ENCODE peak calls at places on chromosomes 5 and 9, in seven cellular contexts. J is IMR-90, B is H9, T is mesenchymal stem cell, M is mesendoderm, L is trophoblast cell, N is H1. S is an unnamed sample.

GRCh38 chr5:127930311-127930710 is 153.3 kb upstream of the SLC12A2 start:
- DNase-seq in J (peak; percentile 56), B (no peak), T (no peak), M (no peak), L (peak; percentile 51), N (no peak), S (no peak)

GRCh38 chr9:116435706-116436105 is 251.4 kb upstream of the TRIM32 start:
- DNase-seq in J (no peak), B (no peak), T (no peak), M (peak; percentile 87), L (peak; percentile 66), N (no peak), S (no peak)

GRCh38 chr5:163458778-163459405 is 1.0 kb downstream of the NUDCD2 start:
- DNase-seq in J (no peak), B (no peak), T (no peak), M (no peak), L (no peak), N (no peak), S (no peak)

GRCh38 chr9:88713022-88713421 is 178.0 kb downstream of the NXNL2 start:
- DNase-seq in J (no peak), B (no peak), T (no peak), M (no peak), L (no peak), N (no peak), S (no peak)

GRCh38 chr9:98736216-98736615 is 27.5 kb upstream of the GABBR2 start:
- DNase-seq in J (no peak), B (no peak), T (no peak), M (no peak), L (no peak), N (no peak), S (no peak)

GRCh38 chr5:89087551-89088318 is 204.8 kb upstream of the MEF2C start:
- DNase-seq in J (no peak), B (peak; percentile 31), T (no peak), M (no peak), L (no peak), N (no peak), S (no peak)

GRCh38 chr9:25677301-25678146 is 720 bp downstream of the TUSC1 start:
- DNase-seq in J (peak; percentile 55), B (peak; percentile 78), T (peak; percentile 81), M (peak; percentile 86), L (peak; percentile 71), N (no peak), S (peak; percentile 30)

GRCh38 chr5:55851675-55851979 is 470 bp downstream of the IL31RA start:
- DNase-seq in J (no peak), B (no peak), T (no peak), M (no peak), L (no peak), N (no peak), S (no peak)

DNA sequence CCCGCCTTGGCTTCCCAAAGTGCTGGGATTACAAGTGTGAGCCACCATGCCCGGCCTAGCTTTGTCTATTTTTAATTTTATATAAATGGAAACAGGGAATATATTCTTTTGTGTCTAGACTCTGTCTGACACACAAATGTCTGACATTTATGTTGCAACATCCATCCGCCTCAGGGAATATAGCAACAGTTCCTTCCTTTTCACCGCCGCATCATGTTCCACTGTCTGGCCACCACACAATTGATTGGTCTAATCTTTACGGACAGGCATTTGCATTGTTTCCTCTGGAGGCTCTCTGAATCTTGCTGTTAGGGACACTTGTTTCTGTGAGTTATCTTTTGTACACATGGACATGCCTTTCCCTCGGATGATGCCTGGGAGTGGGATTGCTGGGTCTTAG is 20.1 kb upstream of the TBC1D9B start:
- DNase-seq in J (no peak), B (no peak), T (no peak), M (no peak), L (peak; percentile 81), N (no peak), S (no peak)
- H2AK5ac ChIP-seq in J (no peak overlapping the region), B (no peak overlapping the region), T (no peak overlapping the region), M (no peak overlapping the region), L (no peak overlapping the region), N (no peak overlapping the region), S (no peak overlapping the region)

GRCh38 chr5:59090323-59090722 is 507.4 kb downstream of the RAB3C start:
- DNase-seq in J (no peak), B (no peak), T (no peak), M (no peak), L (no peak), N (no peak), S (no peak)
- H2AK5ac ChIP-seq in J (no peak overlapping the region), B (no peak overlapping the region), T (no peak overlapping the region), M (no peak overlapping the region), L (no peak overlapping the region), N (no peak overlapping the region), S (no peak overlapping the region)

GRCh38 chr5:136201870-136202269 is 8.9 kb upstream of the SMIM32 start:
- DNase-seq in J (no peak), B (no peak), T (no peak), M (no peak), L (no peak), N (no peak), S (no peak)
- H2AK5ac ChIP-seq in J (no peak overlapping the region), B (no peak overlapping the region), T (no peak overlapping the region), M (no peak overlapping the region), L (no peak overlapping the region), N (no peak overlapping the region), S (no peak overlapping the region)

DNA sequence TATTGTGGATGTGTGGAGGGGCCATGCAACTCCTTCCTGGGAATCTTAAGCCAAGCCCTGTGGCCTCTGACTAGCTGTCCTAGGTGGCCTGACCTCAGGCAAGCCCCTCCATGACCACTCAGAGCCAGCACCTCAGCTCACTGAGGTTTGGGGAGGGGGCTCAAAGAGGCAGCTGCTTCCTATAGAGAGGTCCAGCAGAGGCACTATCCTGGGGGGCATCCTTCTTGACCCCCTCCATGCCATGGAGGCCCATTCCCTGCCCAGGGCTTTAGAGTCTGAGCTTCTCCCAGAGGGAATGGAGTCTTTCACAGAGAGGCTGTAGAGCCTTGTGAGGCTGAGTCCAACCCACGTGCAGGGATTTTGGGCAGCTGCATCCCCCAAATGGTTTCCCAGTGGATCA is 17.0 kb downstream of the IRF1 start:
- DNase-seq in J (no peak), B (no peak), T (no peak), M (no peak), L (peak; percentile 29), N (no peak), S (no peak)
- H2AK5ac ChIP-seq in J (no peak overlapping the region), B (no peak overlapping the region), T (peak overlapping the region; percentile 79), M (no peak overlapping the region), L (no peak overlapping the region), N (peak overlapping the region; percentile 65), S (no peak overlapping the region)

DNA sequence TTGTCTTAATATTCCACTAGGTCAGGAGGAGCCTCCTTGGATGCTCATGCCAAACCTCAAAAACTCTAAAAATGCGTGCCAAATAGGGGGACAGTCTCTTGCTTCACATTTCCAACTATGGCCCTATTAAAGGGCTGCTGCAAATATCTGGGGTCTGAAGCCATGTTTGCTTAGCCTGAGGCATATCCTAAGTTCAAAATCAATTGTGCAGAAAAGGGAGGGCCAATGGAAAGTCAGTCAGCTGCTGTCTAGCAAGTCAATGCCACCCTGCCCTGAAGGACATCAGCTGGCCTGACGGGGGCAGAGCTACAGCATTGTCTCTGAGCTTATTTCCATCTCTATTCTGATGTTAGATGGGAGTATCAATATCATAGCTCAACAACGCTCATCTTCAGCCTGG is 93.6 kb downstream of the SH3TC2 start:
- DNase-seq in J (no peak), B (no peak), T (no peak), M (no peak), L (no peak), N (no peak), S (no peak)
- H2AK5ac ChIP-seq in J (peak overlapping the region; percentile 72), B (no peak overlapping the region), T (no peak overlapping the region), M (no peak overlapping the region), L (no peak overlapping the region), N (no peak overlapping the region), S (no peak overlapping the region)

GRCh38 chr9:96274939-96275338 is 27.0 kb downstream of the HSD17B3 start:
- DNase-seq in J (no peak), B (no peak), T (no peak), M (no peak), L (no peak), N (no peak), S (no peak)

GRCh38 chr9:96279927-96280326 is 22.0 kb downstream of the HSD17B3 start:
- DNase-seq in J (no peak), B (no peak), T (no peak), M (peak; percentile 87), L (peak; percentile 92), N (no peak), S (no peak)
- H2AK5ac ChIP-seq in J (no peak overlapping the region), B (no peak overlapping the region), T (no peak overlapping the region), M (no peak overlapping the region), L (no peak overlapping the region), N (no peak overlapping the region), S (no peak overlapping the region)

GRCh38 chr5:136382791-136383190 is 17.4 kb upstream of the TRPC7 start:
- DNase-seq in J (no peak), B (no peak), T (no peak), M (peak; percentile 69), L (no peak), N (no peak), S (no peak)

DNA sequence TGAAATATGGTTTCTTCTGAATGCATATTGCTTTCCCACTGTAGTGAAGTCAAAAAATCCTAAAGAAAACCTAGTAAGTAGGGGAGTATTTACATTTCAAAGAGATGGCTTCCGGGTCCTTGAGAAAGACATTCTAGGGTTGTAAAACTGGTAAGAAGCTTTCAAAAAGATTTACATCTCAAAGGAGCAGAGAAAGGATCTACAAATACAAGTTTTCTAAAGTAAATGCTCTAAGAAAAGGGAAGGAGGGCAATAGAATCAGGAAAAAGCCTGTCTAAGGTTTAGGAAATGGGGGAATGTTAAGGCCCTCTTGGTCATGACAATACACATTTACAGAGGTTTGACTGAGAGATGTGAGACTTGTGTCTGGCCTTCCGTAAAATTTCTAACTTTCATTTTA is 16.7 kb upstream of the TRPC7 start:
- DNase-seq in J (no peak), B (no peak), T (no peak), M (peak; percentile 81), L (no peak), N (no peak), S (no peak)
- H2AK5ac ChIP-seq in J (no peak overlapping the region), B (no peak overlapping the region), T (no peak overlapping the region), M (no peak overlapping the region), L (no peak overlapping the region), N (no peak overlapping the region), S (no peak overlapping the region)

DNA sequence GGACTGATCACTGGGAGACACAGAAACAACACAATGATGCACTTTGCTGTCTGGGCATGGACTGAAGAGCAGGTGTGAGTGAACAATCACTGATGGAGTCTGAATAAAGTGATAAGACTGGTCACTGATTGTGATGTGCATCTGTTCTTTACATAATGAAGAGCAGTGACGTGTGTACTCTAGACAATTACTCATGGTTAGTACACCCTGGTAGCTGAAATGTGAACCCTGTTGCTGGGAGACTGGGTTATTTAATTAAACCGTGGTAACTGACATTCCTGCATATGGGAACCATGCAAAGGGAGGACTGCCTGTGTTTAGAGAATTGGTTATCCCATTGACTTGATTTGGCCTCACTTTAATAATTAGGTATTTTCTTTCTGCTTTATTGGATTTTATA is 202.9 kb downstream of the NR2F1-AS1 start:
- DNase-seq in J (peak; percentile 95), B (no peak), T (peak; percentile 73), M (no peak), L (no peak), N (no peak), S (no peak)
- H2AK5ac ChIP-seq in J (no peak overlapping the region), B (no peak overlapping the region), T (no peak overlapping the region), M (no peak overlapping the region), L (no peak overlapping the region), N (peak overlapping the region; percentile 78), S (no peak overlapping the region)

GRCh38 chr5:115934388-115934974 is 27.8 kb upstream of the LVRN start:
- DNase-seq in J (no peak), B (no peak), T (no peak), M (no peak), L (no peak), N (no peak), S (no peak)
- H2AK5ac ChIP-seq in J (no peak overlapping the region), B (no peak overlapping the region), T (no peak overlapping the region), M (no peak overlapping the region), L (no peak overlapping the region), N (no peak overlapping the region), S (no peak overlapping the region)

S was measured in neuronal stem cell.